ENCODE peak calls at places on chromosomes 6 and 20, in six cellular contexts. Q is IMR-90, J is mesendoderm, B is H9, M is H1, O is mesenchymal stem cell. N is an unnamed sample.

GRCh38 chr6:79586548-79586947 is 44.6 kb upstream of the SH3BGRL2 start:
- DNase-seq in Q (peak), O (peak), J (peak), M (no peak), B (peak), N (no peak)

GRCh38 chr6:167795321-167795811 is 31.3 kb upstream of the AFDN start:
- DNase-seq in O (no peak), J (no peak), B (no peak), Q (no peak), M (no peak), N (no peak)

GRCh38 chr6:142301421-142302391 is at the start of gene ADGRG6:
- DNase-seq in O (peak), J (peak), M (no peak), B (peak), Q (peak), N (peak)

GRCh38 chr20:63686492-63687321 is 9.7 kb upstream of the TNFRSF6B start:
- DNase-seq in O (peak), B (no peak), M (no peak), J (no peak), Q (peak), N (no peak)

GRCh38 chr6:15431762-15432495 is 186.1 kb downstream of the JARID2 start:
- DNase-seq in Q (peak), M (no peak), J (peak), O (peak), B (peak), N (no peak)

GRCh38 chr6:17940151-17940791 is 47.2 kb downstream of the KIF13A start:
- DNase-seq in B (no peak), J (peak), O (no peak), M (no peak), Q (no peak), N (no peak)

GRCh38 chr6:16496982-16497823 is 258.8 kb downstream of the GMPR start:
- DNase-seq in O (peak), M (no peak), Q (peak), B (no peak), J (peak), N (no peak)

GRCh38 chr20:47571426-47571825 is 69.7 kb downstream of the NCOA3 start:
- DNase-seq in J (no peak), O (no peak), Q (no peak), B (no peak), M (no peak), N (no peak)

GRCh38 chr20:19735446-19735845 is 22.6 kb upstream of the RIN2 start:
- DNase-seq in B (peak), Q (peak), O (peak), J (peak), M (no peak), N (no peak)

GRCh38 chr6:56642366-56643261 is at the start of gene DST:
- DNase-seq in O (peak), B (no peak), J (no peak), Q (peak), M (no peak), N (no peak)

GRCh38 chr6:132333639-132334516 is 67.4 kb downstream of the MOXD1 start:
- DNase-seq in O (peak), J (peak), Q (peak), M (peak), B (no peak), N (no peak)

GRCh38 chr6:29705389-29706231 is 17.6 kb upstream of the HLA-F start:
- DNase-seq in O (peak), Q (peak), B (peak), J (peak), M (no peak), N (peak)

GRCh38 chr20:3255728-3256127 is 16.7 kb upstream of the SLC4A11 start:
- DNase-seq in O (no peak), Q (no peak), B (no peak), J (no peak), M (no peak), N (no peak)

GRCh38 chr6:71364910-71365542 is 76.4 kb downstream of the OGFRL1 start:
- DNase-seq in J (no peak), Q (peak), B (no peak), M (no peak), O (no peak), N (no peak)

GRCh38 chr6:137157601-137158000 is 15.8 kb downstream of the IL22RA2 start:
- DNase-seq in Q (no peak), O (no peak), M (no peak), B (no peak), J (no peak), N (no peak)

GRCh38 chr6:131282417-131282816 is 147.2 kb downstream of the AKAP7 start:
- DNase-seq in J (no peak), O (no peak), Q (no peak), M (no peak), B (no peak), N (no peak)

GRCh38 chr20:24093666-24094065 is 105.1 kb upstream of the GGTLC1 start:
- DNase-seq in O (no peak), B (no peak), M (no peak), J (no peak), Q (no peak), N (no peak)

GRCh38 chr6:34460796-34461507 is 4.9 kb upstream of the PACSIN1 start:
- DNase-seq in O (peak), Q (no peak), J (peak), M (no peak), B (no peak), N (no peak)

GRCh38 chr20:22411568-22412450 is 172.6 kb downstream of the FOXA2 start:
- DNase-seq in O (no peak), J (peak), M (no peak), Q (no peak), B (no peak), N (no peak)

DNA sequence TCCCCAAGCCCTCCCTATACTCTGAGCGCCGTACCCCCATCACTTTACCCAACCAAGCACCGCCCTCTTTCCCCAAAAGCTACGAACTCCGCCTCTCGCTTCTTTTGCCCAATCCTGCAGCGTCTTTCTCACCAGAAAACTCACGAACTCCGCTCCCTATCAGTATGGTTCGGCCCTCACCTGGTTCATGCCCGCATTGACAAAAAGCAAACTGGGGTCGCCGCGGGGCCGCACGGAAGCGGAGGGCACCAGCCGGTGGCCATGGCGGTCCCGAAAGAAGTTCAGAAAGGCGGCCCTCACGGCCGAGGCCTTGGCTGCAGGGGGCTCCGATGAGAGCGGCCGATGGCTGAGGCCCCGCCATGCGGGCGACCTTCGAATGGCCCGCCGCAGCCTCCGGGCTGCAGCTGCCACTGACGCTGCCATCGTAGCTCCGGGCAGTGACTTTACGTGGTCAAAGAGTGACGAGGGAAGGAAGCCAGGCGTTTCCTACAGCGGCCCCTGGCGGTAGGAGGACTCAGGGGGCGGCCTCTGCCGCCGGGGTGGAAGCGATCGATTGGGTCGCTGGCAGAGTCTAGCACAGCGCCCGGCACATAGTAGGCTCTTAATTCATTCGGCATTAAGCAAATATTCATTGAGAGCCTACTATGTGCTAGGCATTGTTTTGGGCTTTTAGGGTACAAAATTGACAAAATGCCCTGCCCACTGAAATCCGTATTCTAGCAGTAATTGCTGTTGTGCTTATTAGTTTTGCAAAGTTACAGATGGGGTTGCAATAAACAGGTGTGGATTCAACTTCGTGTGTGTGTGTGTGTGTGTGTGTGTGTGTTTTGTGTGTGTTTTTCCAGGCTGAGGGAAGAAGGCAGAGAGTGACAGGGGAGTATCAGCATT is at the start of gene AARS2:
- DNase-seq in Q (peak), M (peak), J (peak), O (peak), B (peak), N (peak)
- H4K8ac ChIP-seq in Q (peak), M (peak), J (peak), O (peak), B (no peak), N (no peak)

DNA sequence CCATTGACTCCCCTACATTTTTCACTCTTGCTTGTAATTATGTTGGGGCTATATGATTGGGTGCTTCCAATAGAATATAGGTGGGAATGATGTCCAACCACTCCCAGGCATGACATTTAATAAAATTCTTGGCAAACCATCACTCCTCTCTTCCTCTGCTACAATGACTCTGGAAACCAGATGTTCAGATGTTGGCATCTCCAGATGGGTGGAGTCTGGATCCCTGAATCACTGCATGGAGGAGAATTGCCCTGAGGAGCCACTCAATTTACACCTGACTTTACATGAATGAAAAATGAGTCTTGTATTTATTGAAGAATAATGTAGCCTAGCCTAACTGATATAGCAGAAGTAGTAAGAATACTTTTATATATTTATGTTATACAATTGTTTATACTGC is 306.7 kb upstream of the SUPT3H start:
- DNase-seq in B (no peak), J (no peak), O (no peak), M (no peak), Q (no peak), N (no peak)
- H4K8ac ChIP-seq in B (no peak), J (no peak), O (no peak), M (no peak), Q (no peak), N (no peak)

DNA sequence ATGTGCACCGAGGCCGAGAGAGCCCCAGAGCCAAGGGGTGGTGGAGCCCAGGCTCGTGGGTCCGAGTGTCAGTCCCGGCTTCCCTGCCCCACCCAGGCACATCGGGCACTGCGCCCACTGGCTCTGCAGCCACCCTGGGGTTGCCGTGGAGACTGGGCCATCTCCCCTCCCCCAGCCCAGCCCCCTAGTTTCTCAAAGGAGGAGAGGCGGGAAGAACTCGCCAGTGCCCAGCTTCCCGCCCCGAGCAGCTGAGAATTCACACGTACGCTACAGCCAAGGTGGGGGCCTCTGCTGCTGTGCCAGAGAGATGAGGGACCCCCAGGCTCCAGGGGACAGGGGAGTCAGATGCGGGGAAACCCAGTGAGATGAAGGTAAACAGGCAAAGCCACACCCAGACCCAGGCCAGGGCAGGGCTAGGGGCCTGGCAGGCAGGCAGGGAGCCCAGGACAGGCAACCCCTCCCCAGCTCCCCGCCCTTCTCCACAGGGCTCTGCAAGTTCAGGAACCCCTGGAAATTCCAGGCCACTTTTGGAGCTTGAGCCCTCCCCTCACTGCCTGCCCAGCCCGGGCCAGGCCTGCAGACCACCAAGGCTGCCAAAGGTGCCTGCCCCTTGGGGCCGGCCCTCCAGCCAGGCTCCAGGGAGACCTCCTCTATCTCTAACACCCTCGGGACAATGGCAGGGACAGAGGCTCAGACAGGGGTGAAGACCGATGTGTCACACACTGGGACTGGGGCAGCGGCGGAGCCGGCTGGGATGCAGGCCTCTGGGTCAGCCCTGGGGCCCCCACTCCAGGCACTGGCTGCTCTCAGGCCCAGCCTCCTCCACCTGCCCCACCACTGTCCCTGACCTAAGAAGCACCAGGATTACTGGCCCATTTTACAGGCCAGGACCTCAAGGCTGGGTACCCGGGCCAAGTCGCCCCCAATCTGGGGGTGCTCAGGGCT is 6.0 kb downstream of the LAMA5 start:
- DNase-seq in O (no peak), J (peak), B (peak), Q (no peak), M (no peak), N (no peak)
- H4K8ac ChIP-seq in O (peak), J (no peak), B (no peak), Q (no peak), M (peak), N (no peak)

GRCh38 chr6:3797231-3798200 is 46.0 kb upstream of the PXDC1 start:
- DNase-seq in B (no peak), Q (peak), J (peak), O (peak), M (no peak), N (no peak)
- H4K8ac ChIP-seq in B (no peak), Q (peak), J (no peak), O (no peak), M (no peak), N (no peak)